ENCODE peak calls at places on chromosome 12, in ten cellular contexts. L is SK-N-SH; J is HCT116; K is heart right ventricle; Q is tibial nerve; F is uterus; I is HepG2; H is naive thymus-derived CD4-positive, alpha-beta T cell; B is ascending aorta; E is esophagus muscularis mucosa. O is an unnamed sample.

GRCh38 chr12:33322519-33322918 is 117.1 kb downstream of the SYT10 start:
- DNase-seq in L (no peak), J (no peak), K (no peak), Q (no peak), F (no peak), I (no peak), H (no peak), B (no peak), E (no peak), O (no peak)

GRCh38 chr12:116882742-116883141 is 1.5 kb upstream of the HRK start:
- DNase-seq in L (peak; percentile 41), J (no peak), K (no peak), Q (no peak), F (no peak), I (no peak), H (no peak), B (no peak), E (no peak), O (no peak)

GRCh38 chr12:111093428-111094142 is 173.2 kb upstream of the MYL2 start:
- DNase-seq in L (no peak), J (no peak), K (no peak), Q (no peak), F (no peak), I (no peak), H (peak; percentile 35), B (no peak), E (no peak), O (no peak)

GRCh38 chr12:116698131-116698495 is 39.8 kb downstream of the SPRING1 start:
- DNase-seq in L (no peak), J (no peak), K (no peak), Q (no peak), F (no peak), I (no peak), H (no peak), B (no peak), E (no peak), O (no peak)

GRCh38 chr12:128929046-128929445 is 75.8 kb downstream of the GLT1D1 start:
- DNase-seq in L (no peak), J (no peak), K (no peak), Q (no peak), F (no peak), I (no peak), H (no peak), B (no peak), E (no peak), O (no peak)

GRCh38 chr12:77060136-77060882 is 5.1 kb downstream of the E2F7 start:
- DNase-seq in L (no peak), J (no peak), K (no peak), Q (no peak), F (no peak), I (no peak), H (no peak), B (no peak), E (no peak), O (no peak)

GRCh38 chr12:61138381-61138759 is 1121.8 kb upstream of the USP15 start:
- DNase-seq in L (no peak), J (no peak), K (no peak), Q (no peak), F (no peak), I (no peak), H (no peak), B (no peak), E (no peak), O (no peak)

GRCh38 chr12:30296486-30296885 is 399.2 kb downstream of the IPO8 start:
- DNase-seq in L (no peak), J (no peak), K (peak; percentile 22), Q (no peak), F (no peak), I (no peak), H (no peak), B (no peak), E (no peak), O (no peak)

GRCh38 chr12:105409881-105410471 is 79.5 kb downstream of the C12orf75 start:
- DNase-seq in L (peak; percentile 37), J (no peak), K (peak; percentile 83), Q (peak; percentile 48), F (peak; percentile 39), I (no peak), H (peak; percentile 6), B (peak; percentile 72), E (no peak), O (peak; percentile 62)

GRCh38 chr12:43333650-43334043 is 218.4 kb downstream of the ADAMTS20 start:
- DNase-seq in L (peak; percentile 9), J (no peak), K (no peak), Q (no peak), F (no peak), I (no peak), H (no peak), B (no peak), E (no peak), O (no peak)

GRCh38 chr12:126084480-126084879 is 1019.2 kb downstream of the AACS start:
- DNase-seq in L (no peak), J (no peak), K (no peak), Q (no peak), F (no peak), I (no peak), H (no peak), B (no peak), E (no peak), O (no peak)

GRCh38 chr12:46439793-46440511 is 67.4 kb upstream of the SLC38A2 start:
- DNase-seq in L (no peak), J (no peak), K (no peak), Q (no peak), F (no peak), I (no peak), H (no peak), B (no peak), E (no peak), O (no peak)

DNA sequence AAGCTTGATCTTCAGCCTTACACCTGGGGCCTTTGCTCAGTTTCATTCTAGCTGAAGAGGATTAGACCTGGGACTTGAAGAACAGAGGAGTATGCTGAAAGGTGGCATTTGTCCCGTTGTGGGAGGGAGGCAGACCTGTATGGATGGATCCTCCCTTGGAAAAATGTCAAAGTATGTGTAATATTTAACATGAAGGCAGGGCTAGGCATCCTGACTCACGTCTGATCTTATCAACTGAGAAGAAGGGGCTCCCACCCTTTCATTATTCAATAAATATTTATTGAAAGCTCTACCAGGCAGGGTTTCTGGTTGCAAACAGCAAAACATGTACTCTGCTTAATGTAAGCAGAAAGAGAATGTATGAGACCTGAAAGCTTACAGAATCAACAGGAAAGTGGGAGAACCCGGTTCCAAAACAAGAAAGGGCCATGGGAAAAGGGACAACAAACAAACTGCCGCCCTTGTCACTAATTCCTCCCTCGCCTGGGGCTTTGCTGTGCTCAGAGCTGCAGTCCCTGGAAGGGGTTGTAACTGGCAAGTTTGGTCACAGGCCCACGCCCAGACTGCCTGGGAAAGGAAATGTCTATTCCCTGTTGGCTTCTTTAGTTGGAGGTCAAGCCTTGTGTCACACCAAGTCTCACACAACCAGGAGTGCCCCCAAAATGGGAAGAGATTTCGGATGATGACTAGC is 37.1 kb downstream of the RAB35 start:
- DNase-seq in L (no peak), J (peak; percentile 18), K (no peak), Q (no peak), F (no peak), I (peak; percentile 78), H (no peak), B (no peak), E (no peak), O (no peak)
- H3K4me1 ChIP-seq in L (no peaks in the 10 kb centered on the region), J (peaks cover 22% of the 10 kb centered on the region), K (no peaks in the 10 kb centered on the region), Q (no peaks in the 10 kb centered on the region), F (no peaks in the 10 kb centered on the region), I (peaks cover 27% of the 10 kb centered on the region), H (no peaks in the 10 kb centered on the region), B (no peaks in the 10 kb centered on the region), E (no peaks in the 10 kb centered on the region), O (no peaks in the 10 kb centered on the region)

DNA sequence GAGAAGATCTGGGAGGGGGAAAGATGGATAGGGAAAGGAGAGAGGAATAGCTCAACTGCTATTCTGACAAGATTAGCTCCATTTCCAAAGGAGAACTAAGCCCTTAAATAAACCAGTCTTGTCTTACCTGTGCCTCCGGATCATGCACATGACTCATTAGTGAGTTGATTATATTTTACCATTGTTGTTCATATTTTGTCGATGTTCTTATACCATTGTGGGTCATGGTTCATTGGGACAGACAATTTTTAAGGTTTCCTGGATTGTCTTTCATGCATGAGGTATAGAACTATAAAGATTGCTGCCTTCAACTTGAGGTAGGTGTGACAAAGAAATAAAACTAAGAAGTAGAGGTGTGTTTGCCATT is 243.0 kb upstream of the ATP2B1 start:
- DNase-seq in L (no peak), J (no peak), K (no peak), Q (no peak), F (no peak), I (no peak), H (no peak), B (no peak), E (no peak), O (no peak)
- H3K27ac ChIP-seq in L (no peak overlapping the region), J (no peak overlapping the region), K (no peak overlapping the region), Q (no peak overlapping the region), F (no peak overlapping the region), I (no peak overlapping the region), H (no peak overlapping the region), B (no peak overlapping the region), E (no peak overlapping the region), O (no peak overlapping the region)

DNA sequence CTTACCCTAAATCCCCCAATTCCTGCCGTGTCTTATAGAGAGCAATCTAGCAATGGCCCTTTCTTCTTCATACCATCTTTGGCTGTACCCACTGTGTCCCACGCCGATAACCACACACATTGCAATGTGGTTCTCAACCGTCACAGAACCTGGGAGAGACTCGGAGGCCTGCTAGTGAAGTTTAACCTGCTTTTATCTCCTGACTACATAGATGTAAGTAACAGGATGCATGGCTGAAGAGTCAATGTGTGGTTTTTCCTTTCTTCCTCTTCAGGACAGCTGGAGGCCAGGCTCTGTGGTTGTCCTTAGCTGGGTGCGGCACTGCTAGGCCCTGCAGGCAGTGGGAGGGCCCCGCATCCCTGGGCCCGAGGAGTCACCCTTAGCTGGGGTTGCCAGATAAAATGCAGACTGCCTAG is 51.3 kb downstream of the ZNF664 start:
- DNase-seq in L (no peak), J (no peak), K (no peak), Q (no peak), F (no peak), I (no peak), H (no peak), B (no peak), E (no peak), O (no peak)
- H3K4me1 ChIP-seq in L (peaks cover 23% of the 10 kb centered on the region), J (peaks cover 16% of the 10 kb centered on the region), K (peaks cover 8% of the 10 kb centered on the region), Q (no peaks in the 10 kb centered on the region), F (peaks cover 9% of the 10 kb centered on the region), I (no peaks in the 10 kb centered on the region), H (no peaks in the 10 kb centered on the region), B (peaks cover 21% of the 10 kb centered on the region), E (peaks cover 9% of the 10 kb centered on the region), O (peaks cover 47% of the 10 kb centered on the region)

GRCh38 chr12:93252221-93252620 is 125.5 kb upstream of the NUDT4 start:
- DNase-seq in L (no peak), J (no peak), K (no peak), Q (no peak), F (no peak), I (no peak), H (no peak), B (no peak), E (no peak), O (no peak)

GRCh38 chr12:93256258-93256969 is 121.3 kb upstream of the NUDT4 start:
- DNase-seq in L (no peak), J (no peak), K (no peak), Q (no peak), F (no peak), I (no peak), H (no peak), B (no peak), E (no peak), O (no peak)

DNA sequence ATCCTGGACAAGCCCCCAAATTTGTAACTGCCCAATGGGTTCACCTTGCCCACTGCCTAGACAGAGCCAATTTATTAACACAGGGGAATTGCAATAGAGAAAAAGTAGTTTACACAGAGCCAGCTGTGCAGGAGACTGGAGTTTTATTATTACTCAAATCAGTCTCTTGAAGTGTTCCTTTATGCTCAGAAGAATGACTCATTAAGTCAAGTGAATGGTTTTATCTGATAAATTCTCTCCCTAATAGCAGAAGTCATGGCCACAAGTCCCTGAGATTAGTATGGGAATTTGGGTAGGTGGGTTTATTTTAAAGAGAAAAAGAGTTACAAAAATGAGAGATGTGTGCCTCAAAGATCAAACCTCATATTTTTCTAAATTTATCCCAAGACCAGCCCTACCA is 122.8 kb upstream of the NUDT4 start:
- DNase-seq in L (no peak), J (no peak), K (no peak), Q (no peak), F (no peak), I (no peak), H (no peak), B (no peak), E (no peak), O (no peak)
- H3K27ac ChIP-seq in L (no peak overlapping the region), J (no peak overlapping the region), K (no peak overlapping the region), Q (no peak overlapping the region), F (no peak overlapping the region), I (no peak overlapping the region), H (no peak overlapping the region), B (no peak overlapping the region), E (no peak overlapping the region), O (no peak overlapping the region)

O was measured in tibial artery.